ENCODE peak calls at places on chromosomes 4 and X, in six cellular contexts. I is CD4-positive, alpha-beta T cell; R is cardiac fibroblast; Q is MM.1S; J is neural crest cell; Y is esophagus squamous epithelium. C is an unnamed sample.

GRCh38 chr4:57426779-57427395 is 316.7 kb upstream of the IGFBP7 start:
- DNase-seq in I (no peak), R (peak), Q (peak), J (peak), Y (no peak), C (peak)

GRCh38 chr4:11074581-11075241 is 354.0 kb downstream of the HS3ST1 start:
- DNase-seq in I (no peak), R (no peak), Q (no peak), J (no peak), Y (no peak), C (no peak)

GRCh38 chr4:100929135-100929534 is 411.3 kb upstream of the EMCN start:
- DNase-seq in I (no peak), R (no peak), Q (no peak), J (no peak), Y (no peak), C (no peak)

GRCh38 chrX:54492340-54492739 is 3.7 kb downstream of the FGD1 start:
- DNase-seq in I (no peak), R (peak), Q (no peak), J (no peak), Y (no peak), C (peak)

GRCh38 chr4:138039010-138039409 is 203.1 kb downstream of the SLC7A11 start:
- DNase-seq in I (no peak), R (peak), Q (no peak), J (no peak), Y (no peak), C (peak)

GRCh38 chrX:65451663-65452062 is 82.9 kb downstream of the LAS1L start:
- DNase-seq in I (no peak), R (peak), Q (peak), J (peak), Y (no peak), C (peak)

GRCh38 chr4:86498560-86499166 is 95.5 kb upstream of the PTPN13 start:
- DNase-seq in I (no peak), R (peak), Q (peak), J (no peak), Y (no peak), C (peak)

GRCh38 chrX:110563276-110563675 is 204.6 kb downstream of the RTL9 start:
- DNase-seq in I (no peak), R (peak), Q (no peak), J (no peak), Y (no peak), C (peak)

GRCh38 chrX:106286053-106286650 is 118.0 kb downstream of the PWWP3B start:
- DNase-seq in I (no peak), R (peak), Q (no peak), J (no peak), Y (no peak), C (no peak)

GRCh38 chrX:36961590-36961989 is 46.6 kb upstream of the FAM47C start:
- DNase-seq in I (no peak), R (no peak), Q (no peak), J (no peak), Y (no peak), C (no peak)

GRCh38 chr4:13219971-13220370 is 264.2 kb downstream of the RAB28 start:
- DNase-seq in I (no peak), R (no peak), Q (no peak), J (no peak), Y (no peak), C (no peak)

GRCh38 chr4:126687655-126688358 is 945.0 kb upstream of the INTU start:
- DNase-seq in I (no peak), R (no peak), Q (no peak), J (no peak), Y (no peak), C (no peak)

GRCh38 chrX:121641560-121641959 is 594.1 kb downstream of the GLUD2 start:
- DNase-seq in I (no peak), R (peak), Q (no peak), J (no peak), Y (no peak), C (peak)

GRCh38 chrX:69286546-69286906 is 121.3 kb upstream of the PJA1 start:
- DNase-seq in I (no peak), R (no peak), Q (no peak), J (no peak), Y (no peak), C (no peak)

GRCh38 chrX:39059866-39060265 is 258.6 kb downstream of the MID1IP1 start:
- DNase-seq in I (no peak), R (no peak), Q (no peak), J (no peak), Y (no peak), C (no peak)

GRCh38 chr4:16192631-16193483 is 33.4 kb downstream of the TAPT1 start:
- DNase-seq in I (no peak), R (no peak), Q (no peak), J (no peak), Y (no peak), C (no peak)

GRCh38 chrX:18769812-18770573 is 62.5 kb downstream of the PPEF1 start:
- DNase-seq in I (no peak), R (no peak), Q (no peak), J (no peak), Y (no peak), C (no peak)

GRCh38 chr4:153148796-153149195 is 55.4 kb upstream of the TRIM2 start:
- DNase-seq in I (no peak), R (no peak), Q (no peak), J (no peak), Y (no peak), C (no peak)

GRCh38 chr4:54063224-54063623 is 1.2 kb downstream of the CHIC2 start:
- DNase-seq in I (no peak), R (peak), Q (no peak), J (no peak), Y (no peak), C (peak)

GRCh38 chrX:106201502-106202178 is 33.5 kb downstream of the PWWP3B start:
- DNase-seq in I (no peak), R (no peak), Q (no peak), J (peak), Y (no peak), C (no peak)

GRCh38 chr4:175253184-175253902 is 335.2 kb downstream of the ADAM29 start:
- DNase-seq in I (no peak), R (peak), Q (peak), J (no peak), Y (no peak), C (peak)

GRCh38 chr4:53601251-53601764 is 10.0 kb upstream of the LNX1 start:
- DNase-seq in I (no peak), R (peak), Q (peak), J (peak), Y (no peak), C (no peak)

GRCh38 chr4:127251423-127251822 is 381.3 kb upstream of the INTU start:
- DNase-seq in I (no peak), R (no peak), Q (peak), J (no peak), Y (no peak), C (peak)

GRCh38 chrX:151984891-151985290 is 10.4 kb upstream of the GABRE start:
- DNase-seq in I (no peak), R (peak), Q (no peak), J (no peak), Y (no peak), C (no peak)

GRCh38 chr4:38189445-38189844 is 229.2 kb downstream of the PTTG2 start:
- DNase-seq in I (no peak), R (peak), Q (no peak), J (no peak), Y (no peak), C (peak)

GRCh38 chrX:14359316-14359715 is 170.0 kb upstream of the GLRA2 start:
- DNase-seq in I (no peak), R (no peak), Q (no peak), J (no peak), Y (no peak), C (peak)

GRCh38 chrX:10243056-10243455 is 86.3 kb downstream of the CLCN4 start:
- DNase-seq in I (no peak), R (no peak), Q (no peak), J (no peak), Y (no peak), C (no peak)

GRCh38 chr4:16026155-16026761 is 57.6 kb downstream of the PROM1 start:
- DNase-seq in I (no peak), R (peak), Q (peak), J (peak), Y (no peak), C (peak)

GRCh38 chrX:20218809-20219505 is 47.8 kb downstream of the RPS6KA3 start:
- DNase-seq in I (no peak), R (peak), Q (no peak), J (no peak), Y (no peak), C (no peak)

GRCh38 chr4:113637363-113637762 is 124.2 kb downstream of the CAMK2D start:
- DNase-seq in I (no peak), R (peak), Q (peak), J (no peak), Y (no peak), C (no peak)

GRCh38 chrX:152635941-152636340 is 1.8 kb upstream of the GABRQ start:
- DNase-seq in I (no peak), R (peak), Q (peak), J (peak), Y (no peak), C (peak)

GRCh38 chrX:149829751-149830191 is 48.0 kb downstream of the MAGEA9 start:
- DNase-seq in I (peak), R (peak), Q (no peak), J (no peak), Y (no peak), C (peak)

GRCh38 chr4:168765726-168766125 is 244.3 kb downstream of the CBR4 start:
- DNase-seq in I (no peak), R (peak), Q (no peak), J (no peak), Y (no peak), C (no peak)

DNA sequence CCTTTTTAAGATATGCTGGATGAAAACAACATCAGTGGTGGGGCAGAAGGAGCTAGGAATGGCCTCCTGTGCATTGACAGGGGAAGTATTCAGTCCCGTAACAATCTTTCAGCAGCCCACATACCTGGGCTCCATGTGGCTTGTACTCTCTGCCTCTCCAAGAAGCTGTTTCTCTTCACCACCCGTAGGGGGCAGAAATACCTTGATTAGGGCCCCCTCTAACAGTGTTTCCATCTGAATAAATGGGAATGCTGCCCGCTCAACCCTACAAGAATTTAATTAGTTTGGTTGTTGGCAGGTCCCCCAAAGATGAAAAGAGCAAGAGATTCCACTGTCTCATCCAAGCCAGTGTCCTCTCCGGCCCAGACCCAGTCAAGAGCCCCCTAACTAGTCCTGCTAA is 155.2 kb downstream of the SMIM20 start:
- DNase-seq in I (no peak), R (peak), Q (no peak), J (no peak), Y (no peak), C (no peak)
- TF ChIP-seq CTCF in I (no peak), R (peak), Q (no peak), J (peak), Y (peak), C (peak)

GRCh38 chr4:3342182-3342854 is 49.5 kb downstream of the RGS12 start:
- DNase-seq in I (no peak), R (peak), Q (no peak), J (no peak), Y (no peak), C (peak)

GRCh38 chr4:3339566-3339965 is 46.7 kb downstream of the RGS12 start:
- DNase-seq in I (no peak), R (no peak), Q (no peak), J (no peak), Y (no peak), C (no peak)

GRCh38 chr4:3340038-3340702 is 47.3 kb downstream of the RGS12 start:
- DNase-seq in I (no peak), R (no peak), Q (no peak), J (no peak), Y (no peak), C (no peak)

GRCh38 chr4:3341760-3342159 is 48.9 kb downstream of the RGS12 start:
- DNase-seq in I (no peak), R (no peak), Q (no peak), J (no peak), Y (no peak), C (no peak)

GRCh38 chr4:3340703-3341088 is 47.9 kb downstream of the RGS12 start:
- DNase-seq in I (no peak), R (no peak), Q (no peak), J (no peak), Y (no peak), C (no peak)
- TF ChIP-seq CTCF in I (no peak), R (no peak), Q (no peak), J (no peak), Y (peak), C (no peak)

GRCh38 chr4:140427104-140427918 is at the start of gene CLGN:
- DNase-seq in I (peak), R (peak), Q (peak), J (peak), Y (no peak), C (peak)
- TF ChIP-seq CTCF in I (peak), R (peak), Q (peak), J (peak), Y (no peak), C (peak)

DNA sequence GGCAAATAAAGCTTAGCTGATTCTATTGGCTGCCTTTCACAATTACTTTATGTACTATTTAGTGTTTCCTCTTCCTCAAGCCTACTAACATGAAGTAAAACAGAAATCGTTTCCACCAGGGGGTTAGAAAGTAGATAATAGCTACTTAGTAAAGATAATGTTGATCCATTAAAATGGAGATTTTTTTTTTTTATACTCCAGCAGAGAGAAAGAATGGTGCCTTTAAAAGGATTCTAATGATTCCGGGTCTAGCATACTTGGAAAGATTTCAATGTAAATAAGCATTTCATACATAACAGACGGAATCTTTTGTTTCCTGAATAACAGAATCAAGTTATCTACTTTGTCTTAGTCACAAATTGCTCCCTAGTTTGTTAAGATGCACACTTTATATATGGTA is 37.1 kb downstream of the GK start:
- DNase-seq in I (no peak), R (peak), Q (no peak), J (no peak), Y (no peak), C (peak)
- TF ChIP-seq CTCF in I (no peak), R (no peak), Q (no peak), J (no peak), Y (no peak), C (no peak)

DNA sequence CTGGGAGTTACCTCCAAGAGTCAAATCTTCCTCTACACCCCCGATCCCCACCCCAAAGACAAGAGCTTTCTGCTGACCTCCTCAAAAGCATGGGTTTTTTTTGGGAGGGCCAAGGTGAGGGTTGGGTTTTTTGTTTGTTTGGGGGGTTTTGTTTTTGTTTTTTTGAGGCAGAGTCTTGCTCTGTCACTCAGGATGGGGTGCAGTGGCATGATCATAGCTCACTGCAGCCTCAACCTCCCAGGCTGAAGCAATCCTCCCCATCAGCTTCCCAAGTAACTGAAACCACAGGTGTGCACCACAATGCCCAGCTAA is 18.7 kb upstream of the WFS1 start:
- DNase-seq in I (no peak), R (no peak), Q (no peak), J (no peak), Y (no peak), C (no peak)
- TF ChIP-seq CTCF in I (peak), R (no peak), Q (no peak), J (peak), Y (no peak), C (no peak)

DNA sequence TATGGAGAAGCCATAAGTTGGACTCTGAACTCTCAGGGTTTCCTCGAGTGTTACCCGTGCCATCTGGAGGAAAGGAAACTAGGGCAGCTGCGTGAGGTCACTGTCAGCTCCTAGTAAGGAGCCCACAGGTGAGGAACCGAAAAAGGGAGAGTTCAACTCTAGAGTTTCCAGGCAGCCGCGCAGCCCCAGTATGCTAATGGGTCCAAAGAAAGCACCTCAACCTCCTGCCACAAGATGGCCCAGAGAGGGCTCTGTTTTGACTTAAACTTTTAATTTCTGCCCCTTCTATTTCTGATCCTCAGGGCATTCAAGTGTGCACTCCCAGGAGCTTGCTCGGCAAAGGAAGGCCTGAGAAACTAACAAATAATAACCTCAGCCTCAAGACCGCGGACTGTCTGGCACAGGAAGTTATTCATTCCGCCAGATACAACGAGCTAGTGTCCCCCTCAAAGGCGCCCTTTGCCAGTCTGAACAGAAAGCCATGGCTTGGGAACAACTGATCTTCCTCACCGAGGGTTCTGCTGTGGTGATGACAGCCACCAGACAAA is 13.9 kb downstream of the SCARB2 start:
- DNase-seq in I (no peak), R (peak), Q (peak), J (no peak), Y (no peak), C (no peak)
- TF ChIP-seq CTCF in I (no peak), R (peak), Q (peak), J (no peak), Y (no peak), C (no peak)

GRCh38 chrX:25523574-25523973 is 507.8 kb upstream of the ARX start:
- DNase-seq in I (no peak), R (peak), Q (no peak), J (peak), Y (no peak), C (no peak)
- TF ChIP-seq CTCF in I (no peak), R (peak), Q (no peak), J (peak), Y (no peak), C (no peak)

C was measured in foreskin fibroblast.